ENCODE peak calls at places on chromosome 15, in nine cellular contexts. O, Q, X, W, A, F, T, S and K are unnamed samples.

GRCh38 chr15:82312611-82313349 is 36.5 kb downstream of the GOLGA6L10 start:
- DNase-seq in O (no peak), Q (no peak), X (peak), W (no peak), A (no peak), F (no peak), T (no peak), S (peak), K (no peak)

GRCh38 chr15:63874616-63875015 is 40.9 kb upstream of the HERC1 start:
- DNase-seq in O (no peak), Q (no peak), X (no peak), W (no peak), A (no peak), F (no peak), T (no peak), S (no peak), K (no peak)

GRCh38 chr15:23467110-23467600 is 20.1 kb upstream of the GOLGA6L2 start:
- DNase-seq in O (no peak), Q (peak), X (no peak), W (peak), A (peak), F (peak), T (peak), S (no peak), K (peak)

GRCh38 chr15:73935547-73935946 is 9.3 kb downstream of the LOXL1 start:
- DNase-seq in O (no peak), Q (no peak), X (no peak), W (no peak), A (no peak), F (no peak), T (peak), S (no peak), K (no peak)

GRCh38 chr15:38528279-38528678 is 36.3 kb downstream of the RASGRP1 start:
- DNase-seq in O (no peak), Q (peak), X (peak), W (peak), A (no peak), F (no peak), T (no peak), S (no peak), K (peak)

GRCh38 chr15:78450285-78450858 is 12.4 kb downstream of the IREB2 start:
- DNase-seq in O (no peak), Q (no peak), X (no peak), W (no peak), A (no peak), F (no peak), T (no peak), S (no peak), K (no peak)

GRCh38 chr15:63019539-63020109 is 22.9 kb upstream of the TPM1 start:
- DNase-seq in O (no peak), Q (peak), X (peak), W (peak), A (peak), F (peak), T (no peak), S (no peak), K (peak)

GRCh38 chr15:30882861-30883433 is 20.8 kb upstream of the FAN1 start:
- DNase-seq in O (no peak), Q (no peak), X (no peak), W (no peak), A (no peak), F (no peak), T (no peak), S (no peak), K (no peak)

GRCh38 chr15:60718661-60719069 is 239.7 kb upstream of the ICE2 start:
- DNase-seq in O (no peak), Q (no peak), X (no peak), W (peak), A (no peak), F (no peak), T (no peak), S (no peak), K (no peak)

GRCh38 chr15:95864467-95864886 is 466.0 kb upstream of the NR2F2 start:
- DNase-seq in O (peak), Q (no peak), X (no peak), W (no peak), A (no peak), F (no peak), T (no peak), S (no peak), K (no peak)

GRCh38 chr15:62932436-62932835 is 110.1 kb upstream of the TPM1 start:
- DNase-seq in O (no peak), Q (peak), X (peak), W (peak), A (no peak), F (no peak), T (no peak), S (no peak), K (peak)

GRCh38 chr15:75947117-75947516 is 43.4 kb downstream of the FBXO22 start:
- DNase-seq in O (no peak), Q (peak), X (peak), W (peak), A (no peak), F (peak), T (no peak), S (no peak), K (peak)

GRCh38 chr15:27743078-27743477 is 356.0 kb downstream of the OCA2 start:
- DNase-seq in O (no peak), Q (no peak), X (no peak), W (no peak), A (no peak), F (no peak), T (no peak), S (peak), K (no peak)

GRCh38 chr15:58489289-58489688 is 57.5 kb downstream of the LIPC start:
- DNase-seq in O (no peak), Q (no peak), X (no peak), W (no peak), A (no peak), F (no peak), T (no peak), S (no peak), K (no peak)

GRCh38 chr15:41336549-41336948 is 3.9 kb downstream of the NUSAP1 start:
- DNase-seq in O (no peak), Q (no peak), X (no peak), W (no peak), A (no peak), F (no peak), T (no peak), S (no peak), K (no peak)

GRCh38 chr15:47484119-47484518 is 233.2 kb upstream of the SEMA6D start:
- DNase-seq in O (no peak), Q (no peak), X (no peak), W (peak), A (no peak), F (no peak), T (no peak), S (no peak), K (no peak)

GRCh38 chr15:64883097-64883581 is 28.6 kb upstream of the ANKDD1A start:
- DNase-seq in O (peak), Q (peak), X (no peak), W (no peak), A (no peak), F (no peak), T (no peak), S (no peak), K (no peak)

GRCh38 chr15:66101715-66102395 is 151.7 kb downstream of the MEGF11 start:
- DNase-seq in O (no peak), Q (no peak), X (no peak), W (no peak), A (peak), F (no peak), T (peak), S (no peak), K (no peak)

GRCh38 chr15:90427185-90427584 is 39.1 kb downstream of the IQGAP1 start:
- DNase-seq in O (no peak), Q (no peak), X (no peak), W (no peak), A (no peak), F (no peak), T (no peak), S (no peak), K (no peak)

GRCh38 chr15:62453356-62453755 is 288.3 kb upstream of the C2CD4B start:
- DNase-seq in O (no peak), Q (no peak), X (no peak), W (peak), A (no peak), F (no peak), T (no peak), S (no peak), K (no peak)

GRCh38 chr15:48862705-48863104 is 15.2 kb upstream of the EID1 start:
- DNase-seq in O (no peak), Q (no peak), X (no peak), W (no peak), A (no peak), F (no peak), T (no peak), S (no peak), K (no peak)

GRCh38 chr15:31079519-31079918 is 22.0 kb downstream of the TRPM1 start:
- DNase-seq in O (no peak), Q (peak), X (peak), W (no peak), A (no peak), F (no peak), T (no peak), S (no peak), K (peak)

GRCh38 chr15:61049934-61050333 is 179.2 kb downstream of the RORA start:
- DNase-seq in O (peak), Q (no peak), X (no peak), W (peak), A (no peak), F (peak), T (no peak), S (no peak), K (no peak)

GRCh38 chr15:28191832-28192231 is 92.7 kb upstream of the OCA2 start:
- DNase-seq in O (no peak), Q (peak), X (peak), W (peak), A (peak), F (peak), T (no peak), S (peak), K (peak)

GRCh38 chr15:99154271-99154670 is 49.4 kb downstream of the SYNM start:
- DNase-seq in O (no peak), Q (peak), X (no peak), W (no peak), A (no peak), F (no peak), T (no peak), S (no peak), K (no peak)

GRCh38 chr15:79595995-79596622 is 164.0 kb downstream of the MINAR1 start:
- DNase-seq in O (peak), Q (peak), X (no peak), W (peak), A (peak), F (peak), T (peak), S (no peak), K (peak)

GRCh38 chr15:64682255-64682654 is 93.1 kb downstream of the RBPMS2 start:
- DNase-seq in O (no peak), Q (no peak), X (no peak), W (no peak), A (no peak), F (no peak), T (no peak), S (no peak), K (no peak)

GRCh38 chr15:45205192-45205591 is 17.4 kb upstream of the SHF start:
- DNase-seq in O (peak), Q (peak), X (peak), W (peak), A (peak), F (peak), T (peak), S (peak), K (peak)

GRCh38 chr15:72197460-72198409 is at the start of gene GRAMD2A:
- DNase-seq in O (no peak), Q (no peak), X (peak), W (peak), A (peak), F (no peak), T (no peak), S (no peak), K (no peak)

GRCh38 chr15:32928876-32929275 is 211.1 kb downstream of the GREM1 start:
- DNase-seq in O (no peak), Q (no peak), X (no peak), W (no peak), A (no peak), F (no peak), T (no peak), S (no peak), K (no peak)

GRCh38 chr15:71409541-71409940 is 294.3 kb downstream of the THSD4 start:
- DNase-seq in O (no peak), Q (no peak), X (no peak), W (no peak), A (no peak), F (no peak), T (no peak), S (no peak), K (no peak)

GRCh38 chr15:26738996-26739395 is 33.9 kb downstream of the GABRB3 start:
- DNase-seq in O (no peak), Q (no peak), X (no peak), W (no peak), A (no peak), F (no peak), T (no peak), S (no peak), K (no peak)

GRCh38 chr15:90286678-90287077 is 21.2 kb downstream of the NGRN start:
- DNase-seq in O (no peak), Q (peak), X (peak), W (peak), A (peak), F (no peak), T (no peak), S (no peak), K (no peak)

GRCh38 chr15:50907866-50908208 is 646 bp upstream of the AP4E1 start:
- DNase-seq in O (no peak), Q (peak), X (peak), W (peak), A (peak), F (no peak), T (no peak), S (no peak), K (peak)

GRCh38 chr15:95848126-95848525 is 482.4 kb upstream of the NR2F2 start:
- DNase-seq in O (no peak), Q (no peak), X (peak), W (no peak), A (no peak), F (no peak), T (no peak), S (no peak), K (no peak)

DNA sequence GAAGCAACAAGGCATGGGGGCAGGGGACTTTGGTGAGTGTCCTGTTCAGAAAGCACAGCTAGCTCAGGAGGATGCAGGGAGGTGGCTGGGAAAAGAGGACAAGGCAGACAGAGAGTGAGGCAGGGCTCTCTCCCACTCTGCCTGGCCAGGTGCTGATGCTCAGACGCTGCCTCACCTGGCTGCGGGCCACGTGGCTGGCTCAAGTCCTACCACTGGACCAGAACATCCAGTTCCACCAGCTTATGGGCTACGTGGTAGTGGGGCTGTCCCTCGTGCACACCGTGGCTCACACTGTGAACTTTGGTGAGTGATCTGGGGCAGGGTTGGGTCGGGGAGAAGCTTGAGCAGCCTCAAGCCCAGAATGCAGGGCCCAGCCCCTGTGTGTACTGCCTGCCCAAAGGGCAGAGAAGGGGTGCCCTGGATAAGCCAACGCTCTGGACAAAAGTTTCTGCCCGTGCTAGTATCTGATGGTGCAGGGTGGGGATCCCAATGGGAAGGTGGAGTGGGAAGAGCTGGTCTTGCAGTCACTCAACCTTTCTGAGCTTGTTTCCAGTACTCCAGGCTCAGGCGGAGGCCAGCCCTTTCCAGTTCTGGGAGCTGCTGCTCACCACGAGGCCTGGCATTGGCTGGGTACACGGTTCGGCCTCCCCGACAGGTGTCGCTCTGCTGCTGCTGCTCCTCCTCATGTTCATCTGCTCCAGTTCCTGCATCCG is 20.9 kb downstream of the NOX5 start:
- DNase-seq in O (no peak), Q (no peak), X (no peak), W (no peak), A (peak), F (no peak), T (no peak), S (no peak), K (peak)
- TF ChIP-seq CTCF in O (peak), Q (no peak), X (no peak), W (peak), A (peak), F (peak), T (peak), S (no peak), K (peak)

GRCh38 chr15:36278219-36278618 is 301.2 kb upstream of the CDIN1 start:
- DNase-seq in O (no peak), Q (peak), X (peak), W (peak), A (no peak), F (no peak), T (no peak), S (no peak), K (peak)
- TF ChIP-seq CTCF in O (no peak), Q (peak), X (no peak), W (peak), A (peak), F (peak), T (no peak), S (no peak), K (peak)

GRCh38 chr15:52527196-52527897 is 1.3 kb downstream of the MYO5A start:
- DNase-seq in O (no peak), Q (no peak), X (no peak), W (no peak), A (no peak), F (no peak), T (no peak), S (no peak), K (no peak)

GRCh38 chr15:52529289-52529929 is 729 bp upstream of the MYO5A start:
- DNase-seq in O (no peak), Q (no peak), X (no peak), W (peak), A (no peak), F (no peak), T (no peak), S (peak), K (no peak)

GRCh38 chr15:52529940-52530339 is 1.3 kb upstream of the MYO5A start:
- DNase-seq in O (no peak), Q (no peak), X (no peak), W (no peak), A (no peak), F (no peak), T (no peak), S (no peak), K (no peak)

GRCh38 chr15:52527898-52528464 is 699 bp downstream of the MYO5A start:
- DNase-seq in O (no peak), Q (peak), X (peak), W (peak), A (peak), F (no peak), T (no peak), S (peak), K (peak)

DNA sequence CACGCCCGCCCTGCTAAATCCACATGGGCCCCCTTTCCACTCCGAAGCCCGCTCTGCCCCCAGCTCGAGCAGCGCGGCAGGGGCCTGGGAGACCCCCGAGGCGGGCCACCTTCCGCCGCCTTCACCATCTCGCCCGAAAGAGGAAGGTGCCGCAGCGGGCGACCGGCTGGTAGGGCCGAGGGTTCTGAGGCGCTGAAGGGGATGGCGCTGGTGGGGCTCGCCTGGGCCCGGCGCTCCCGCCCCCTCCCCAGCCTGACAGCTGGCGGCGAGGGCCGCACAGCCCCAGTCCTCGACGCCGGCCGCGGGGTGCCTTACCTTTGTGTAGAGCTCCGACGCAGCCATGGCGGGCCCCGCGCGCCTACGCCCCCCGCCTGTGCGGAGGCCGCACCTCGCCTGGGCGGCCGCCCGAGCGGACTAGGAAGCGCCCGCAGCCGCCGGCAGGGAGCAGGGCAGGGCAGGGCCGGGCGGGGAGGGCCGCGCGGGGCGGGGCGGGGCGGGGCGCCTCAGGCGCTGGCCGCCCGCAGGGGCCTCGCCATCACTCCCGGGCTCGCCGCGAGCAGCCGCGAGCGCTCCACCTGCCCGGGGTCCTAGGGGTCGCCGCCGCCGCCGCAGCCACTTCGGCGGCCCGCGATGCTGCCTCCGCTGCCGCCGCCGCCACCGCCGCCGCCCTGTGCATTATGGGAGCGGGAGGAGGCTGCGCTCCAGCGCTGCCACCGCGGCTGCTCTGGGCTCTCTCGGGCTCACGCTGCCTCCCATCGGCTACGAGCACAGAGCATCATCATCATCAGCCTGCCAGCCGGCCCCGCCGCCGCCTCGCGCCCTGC is at the start of gene MYO5A:
- DNase-seq in O (no peak), Q (peak), X (peak), W (peak), A (peak), F (no peak), T (peak), S (peak), K (peak)
- TF ChIP-seq CTCF in O (peak), Q (peak), X (no peak), W (no peak), A (peak), F (no peak), T (peak), S (peak), K (peak)

GRCh38 chr15:85335193-85335939 is 45.0 kb upstream of the AKAP13 start:
- DNase-seq in O (no peak), Q (no peak), X (no peak), W (no peak), A (peak), F (no peak), T (no peak), S (no peak), K (no peak)
- TF ChIP-seq CTCF in O (no peak), Q (no peak), X (no peak), W (peak), A (peak), F (no peak), T (no peak), S (no peak), K (no peak)

GRCh38 chr15:68230157-68231100 is 901 bp upstream of the CLN6 start:
- DNase-seq in O (peak), Q (no peak), X (peak), W (no peak), A (no peak), F (no peak), T (no peak), S (no peak), K (peak)
- TF ChIP-seq CTCF in O (no peak), Q (no peak), X (no peak), W (no peak), A (no peak), F (no peak), T (no peak), S (no peak), K (no peak)

DNA sequence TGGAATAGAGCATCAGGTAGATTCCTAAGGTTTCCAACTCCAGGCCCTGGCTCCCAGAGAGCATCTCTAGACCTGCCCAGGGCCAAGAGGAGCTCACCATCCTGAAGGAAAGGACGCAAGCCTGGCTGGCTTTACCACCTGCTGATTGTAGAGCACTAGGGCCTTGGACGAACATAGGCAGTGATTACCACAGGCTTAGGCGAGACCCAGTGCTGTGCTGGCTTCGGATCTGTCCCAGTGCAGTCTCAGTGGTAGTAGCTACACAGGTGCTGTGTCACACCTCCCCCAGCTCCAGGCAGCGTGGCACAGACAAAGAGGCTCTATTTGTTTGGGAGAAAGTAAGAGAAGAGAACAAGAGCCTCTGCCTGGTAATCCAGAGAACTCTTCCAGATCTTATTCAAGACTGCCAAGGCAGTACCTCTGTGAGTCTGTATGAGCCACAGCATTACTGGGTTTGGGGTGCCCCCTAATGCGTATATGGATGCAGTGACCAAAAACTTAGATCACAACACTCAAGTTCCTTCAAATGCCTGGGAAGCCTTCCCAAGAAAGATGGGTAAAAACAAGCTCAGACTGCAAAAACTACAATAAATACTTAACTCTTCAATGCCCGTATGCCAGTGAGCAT is 25.4 kb downstream of the ISG20 start:
- DNase-seq in O (no peak), Q (peak), X (no peak), W (no peak), A (no peak), F (no peak), T (no peak), S (no peak), K (no peak)
- TF ChIP-seq CTCF in O (peak), Q (no peak), X (no peak), W (no peak), A (peak), F (no peak), T (no peak), S (peak), K (no peak)